ENCODE peak calls at places on chromosomes 1 and 21, in six cellular contexts. K is testis, Z is adrenal gland, J is GM12892, N is HCT116, C is prostate gland. X is an unnamed sample.

GRCh38 chr21:44329086-44329889 is 9.9 kb downstream of the CFAP410 start:
- DNase-seq in K (no peak), Z (no peak), J (no peak), N (no peak), C (no peak), X (no peak)

GRCh38 chr1:210123924-210124589 is 108.5 kb upstream of the SERTAD4 start:
- DNase-seq in K (no peak), Z (no peak), J (no peak), N (no peak), C (no peak), X (no peak)

GRCh38 chr1:11563560-11564069 is 84.7 kb downstream of the DISP3 start:
- DNase-seq in K (no peak), Z (no peak), J (no peak), N (no peak), C (no peak), X (no peak)

GRCh38 chr1:226063362-226064167 is 1.0 kb downstream of the H3-3A start:
- DNase-seq in K (peak; percentile 77), Z (peak; percentile 37), J (no peak), N (no peak), C (peak; percentile 73), X (peak; percentile 53)

GRCh38 chr1:149931212-149931805 is 3.7 kb upstream of the SF3B4 start:
- DNase-seq in K (no peak), Z (no peak), J (no peak), N (no peak), C (no peak), X (no peak)

GRCh38 chr1:45848097-45848496 is 44.7 kb downstream of the MAST2 start:
- DNase-seq in K (no peak), Z (no peak), J (no peak), N (no peak), C (no peak), X (no peak)

GRCh38 chr1:32954183-32954582 is 10.4 kb downstream of the RNF19B start:
- DNase-seq in K (no peak), Z (no peak), J (no peak), N (peak; percentile 28), C (no peak), X (no peak)

GRCh38 chr1:41454406-41454805 is 30.1 kb downstream of the EDN2 start:
- DNase-seq in K (peak; percentile 62), Z (no peak), J (no peak), N (no peak), C (no peak), X (peak; percentile 78)

GRCh38 chr1:23742670-23743286 is 493 bp upstream of the ELOA start:
- DNase-seq in K (peak; percentile 45), Z (peak; percentile 36), J (no peak), N (no peak), C (peak; percentile 17), X (peak; percentile 44)

DNA sequence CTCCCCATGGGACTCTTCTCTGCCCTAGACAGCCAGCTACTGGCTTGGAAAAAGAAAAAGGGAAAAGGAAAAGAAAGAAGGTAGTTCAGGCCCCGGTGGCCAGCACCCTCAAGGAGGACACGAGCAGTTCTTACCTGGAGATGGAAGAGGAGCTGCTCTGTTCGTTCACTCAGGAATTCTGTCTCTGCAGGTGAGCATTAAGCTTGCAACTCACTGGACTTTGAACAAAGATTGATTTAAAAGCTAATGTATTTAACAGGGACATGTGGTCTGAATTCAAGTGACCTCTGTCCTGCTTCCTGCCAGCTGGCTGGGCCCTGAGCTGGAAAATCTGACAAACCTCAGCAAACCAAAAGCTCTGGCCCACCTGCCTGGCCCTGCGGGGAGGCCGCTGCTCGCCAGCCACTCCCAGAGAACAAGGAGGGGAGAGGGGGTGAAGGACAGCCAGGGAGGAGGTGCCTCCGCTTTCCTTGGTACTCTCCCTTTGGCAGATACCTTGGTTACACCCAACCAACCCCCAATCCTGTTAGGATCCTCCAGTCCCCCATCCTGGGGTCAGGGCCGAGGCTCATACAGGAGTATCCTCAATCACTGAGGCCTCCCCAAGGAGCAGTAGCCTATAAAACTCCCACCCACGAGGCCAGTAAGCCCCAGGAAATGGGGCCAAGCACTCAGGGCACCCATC is at the start of gene PDZK1:
- DNase-seq in K (no peak), Z (peak; percentile 31), J (no peak), N (no peak), C (no peak), X (no peak)
- TF ChIP-seq POLR2A in K (no peak), Z (no peak), J (no peak), N (no peak), C (no peak), X (no peak)

GRCh38 chr1:3731951-3732746 is 20.1 kb upstream of the CCDC27 start:
- DNase-seq in K (no peak), Z (no peak), J (no peak), N (no peak), C (no peak), X (no peak)
- TF ChIP-seq POLR2A in K (no peak), Z (no peak), J (no peak), N (no peak), C (no peak), X (no peak)

DNA sequence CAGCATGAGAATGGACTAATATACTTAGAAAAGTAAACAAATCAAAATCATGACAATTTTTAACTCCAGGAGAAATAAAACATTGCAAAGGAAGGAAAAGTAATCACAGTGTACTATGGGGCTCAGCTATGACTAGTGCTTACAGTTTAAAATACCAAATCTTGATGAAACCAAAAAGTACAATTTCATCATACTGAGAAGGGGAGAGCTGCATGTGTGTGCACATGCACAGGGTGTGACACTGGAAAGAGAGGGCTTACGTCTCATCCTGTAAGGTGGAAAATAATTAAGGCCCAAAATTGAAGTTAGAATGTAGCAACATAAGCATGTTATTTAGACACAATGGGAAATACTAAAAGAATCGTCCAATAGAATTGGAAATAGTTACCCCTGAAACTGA is 64.6 kb downstream of the OMA1 start:
- DNase-seq in K (no peak), Z (no peak), J (no peak), N (no peak), C (no peak), X (no peak)
- TF ChIP-seq POLR2A in K (no peak), Z (no peak), J (no peak), N (no peak), C (no peak), X (no peak)

GRCh38 chr1:94037392-94038229 is 83.3 kb downstream of the ABCA4 start:
- DNase-seq in K (no peak), Z (no peak), J (no peak), N (no peak), C (no peak), X (no peak)

GRCh38 chr1:94038511-94038910 is 82.4 kb downstream of the ABCA4 start:
- DNase-seq in K (no peak), Z (no peak), J (no peak), N (no peak), C (no peak), X (no peak)

GRCh38 chr1:94039514-94039870 is 81.5 kb downstream of the ABCA4 start:
- DNase-seq in K (peak; percentile 90), Z (peak; percentile 37), J (no peak), N (peak; percentile 56), C (peak; percentile 47), X (peak; percentile 67)

GRCh38 chr1:94033849-94034248 is 87.1 kb downstream of the ABCA4 start:
- DNase-seq in K (no peak), Z (no peak), J (no peak), N (no peak), C (no peak), X (no peak)

DNA sequence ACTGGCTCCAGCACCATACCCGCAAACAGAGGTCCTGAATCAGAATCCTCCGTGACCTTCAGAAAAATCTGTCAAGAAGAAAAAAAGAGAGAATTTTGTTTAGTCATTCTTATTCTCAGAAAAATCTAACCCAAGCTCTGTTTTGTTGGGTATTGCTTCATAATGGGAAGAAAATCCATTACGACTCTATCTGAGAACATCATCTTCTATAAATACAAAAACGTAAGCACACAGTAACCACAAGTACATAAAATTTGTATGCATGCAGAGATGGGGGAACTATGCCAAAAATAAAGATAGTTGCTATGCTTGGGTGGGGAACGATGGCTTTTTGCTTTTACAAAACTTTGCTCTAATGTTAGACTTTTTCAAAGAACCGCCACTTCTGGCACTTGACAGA is 84.2 kb downstream of the ABCA4 start:
- DNase-seq in K (no peak), Z (no peak), J (no peak), N (no peak), C (no peak), X (no peak)
- TF ChIP-seq POLR2A in K (no peak), Z (no peak), J (no peak), N (no peak), C (no peak), X (no peak)